ENCODE peak calls at places on chromosomes 13 and 19, in six cellular contexts. One of them, this sample, is unnamed.

GRCh38 chr19:43562698-43563241 is 12.6 kb downstream of the XRCC1 start:
- DNase-seq in GM04504: peak; percentile 80
- DNase-seq in iPS-NIHi11: no peak
- DNase-seq in NT2/D1: no peak
- DNase-seq in ACHN: peak; percentile 24
- DNase-seq in fibroblast of the aortic adventitia: peak; percentile 23
- DNase-seq in this sample: peak; percentile 85

GRCh38 chr19:28905996-28906395 is 307.0 kb downstream of the UQCRFS1 start:
- DNase-seq in GM04504: peak; percentile 23
- DNase-seq in iPS-NIHi11: no peak
- DNase-seq in NT2/D1: no peak
- DNase-seq in ACHN: no peak
- DNase-seq in fibroblast of the aortic adventitia: peak; percentile 9
- DNase-seq in this sample: no peak

GRCh38 chr13:65597839-65598818 is 1632.0 kb downstream of the PCDH9 start:
- DNase-seq in GM04504: peak; percentile 53
- DNase-seq in iPS-NIHi11: no peak
- DNase-seq in NT2/D1: no peak
- DNase-seq in ACHN: peak; percentile 7
- DNase-seq in fibroblast of the aortic adventitia: peak; percentile 75
- DNase-seq in this sample: no peak

GRCh38 chr13:107271226-107271625 is 703.3 kb upstream of the ARGLU1 start:
- DNase-seq in GM04504: no peak
- DNase-seq in iPS-NIHi11: peak; percentile 60
- DNase-seq in NT2/D1: peak; percentile 33
- DNase-seq in ACHN: peak; percentile 37
- DNase-seq in fibroblast of the aortic adventitia: peak; percentile 15
- DNase-seq in this sample: no peak

GRCh38 chr13:44129418-44129817 is 244.2 kb upstream of the SERP2 start:
- DNase-seq in GM04504: no peak
- DNase-seq in iPS-NIHi11: no peak
- DNase-seq in NT2/D1: no peak
- DNase-seq in ACHN: no peak
- DNase-seq in fibroblast of the aortic adventitia: no peak
- DNase-seq in this sample: no peak

GRCh38 chr19:20038358-20039202 is 725 bp downstream of the ZNF682 start:
- DNase-seq in GM04504: no peak
- DNase-seq in iPS-NIHi11: no peak
- DNase-seq in NT2/D1: no peak
- DNase-seq in ACHN: no peak
- DNase-seq in fibroblast of the aortic adventitia: peak; percentile 9
- DNase-seq in this sample: no peak

GRCh38 chr13:50911051-50911690 is 1.6 kb downstream of the RNASEH2B start:
- DNase-seq in GM04504: no peak
- DNase-seq in iPS-NIHi11: no peak
- DNase-seq in NT2/D1: no peak
- DNase-seq in ACHN: no peak
- DNase-seq in fibroblast of the aortic adventitia: peak; percentile 16
- DNase-seq in this sample: no peak

GRCh38 chr19:35637165-35637564 is 4.4 kb upstream of the ETV2 start:
- DNase-seq in GM04504: no peak
- DNase-seq in iPS-NIHi11: no peak
- DNase-seq in NT2/D1: no peak
- DNase-seq in ACHN: no peak
- DNase-seq in fibroblast of the aortic adventitia: no peak
- DNase-seq in this sample: no peak

GRCh38 chr13:45337803-45338202 is 3.2 kb downstream of the TPT1 start:
- DNase-seq in GM04504: no peak
- DNase-seq in iPS-NIHi11: no peak
- DNase-seq in NT2/D1: no peak
- DNase-seq in ACHN: no peak
- DNase-seq in fibroblast of the aortic adventitia: no peak
- DNase-seq in this sample: no peak

GRCh38 chr19:29614046-29614445 is 8.0 kb downstream of the POP4 start:
- DNase-seq in GM04504: no peak
- DNase-seq in iPS-NIHi11: no peak
- DNase-seq in NT2/D1: no peak
- DNase-seq in ACHN: no peak
- DNase-seq in fibroblast of the aortic adventitia: no peak
- DNase-seq in this sample: no peak

GRCh38 chr13:40394304-40394983 is 272.0 kb downstream of the FOXO1 start:
- DNase-seq in GM04504: no peak
- DNase-seq in iPS-NIHi11: no peak
- DNase-seq in NT2/D1: no peak
- DNase-seq in ACHN: no peak
- DNase-seq in fibroblast of the aortic adventitia: peak; percentile 14
- DNase-seq in this sample: no peak

GRCh38 chr13:44758595-44759221 is 182.6 kb upstream of the TSC22D1 start:
- DNase-seq in GM04504: peak; percentile 42
- DNase-seq in iPS-NIHi11: no peak
- DNase-seq in NT2/D1: no peak
- DNase-seq in ACHN: peak; percentile 44
- DNase-seq in fibroblast of the aortic adventitia: peak; percentile 89
- DNase-seq in this sample: no peak

GRCh38 chr13:100423375-100423774 is 165.2 kb downstream of the GGACT start:
- DNase-seq in GM04504: no peak
- DNase-seq in iPS-NIHi11: no peak
- DNase-seq in NT2/D1: no peak
- DNase-seq in ACHN: no peak
- DNase-seq in fibroblast of the aortic adventitia: peak; percentile 23
- DNase-seq in this sample: no peak

GRCh38 chr13:45847554-45848224 is 3.9 kb downstream of the SIAH3 start:
- DNase-seq in GM04504: no peak
- DNase-seq in iPS-NIHi11: peak; percentile 46
- DNase-seq in NT2/D1: no peak
- DNase-seq in ACHN: peak; percentile 57
- DNase-seq in fibroblast of the aortic adventitia: no peak
- DNase-seq in this sample: no peak

GRCh38 chr19:40410030-40410389 is 3.2 kb downstream of the PRX start:
- DNase-seq in GM04504: no peak
- DNase-seq in iPS-NIHi11: no peak
- DNase-seq in NT2/D1: no peak
- DNase-seq in ACHN: no peak
- DNase-seq in fibroblast of the aortic adventitia: no peak
- DNase-seq in this sample: no peak

GRCh38 chr13:48144413-48145035 is 49.6 kb upstream of the MED4 start:
- DNase-seq in GM04504: no peak
- DNase-seq in iPS-NIHi11: no peak
- DNase-seq in NT2/D1: no peak
- DNase-seq in ACHN: no peak
- DNase-seq in fibroblast of the aortic adventitia: peak; percentile 81
- DNase-seq in this sample: no peak

GRCh38 chr19:752652-753517 is 2.0 kb downstream of the MISP start:
- DNase-seq in GM04504: peak; percentile 70
- DNase-seq in iPS-NIHi11: peak; percentile 56
- DNase-seq in NT2/D1: no peak
- DNase-seq in ACHN: peak; percentile 91
- DNase-seq in fibroblast of the aortic adventitia: peak; percentile 83
- DNase-seq in this sample: no peak

GRCh38 chr19:35612224-35612558 is 344 bp upstream of the HAUS5 start:
- DNase-seq in GM04504: no peak
- DNase-seq in iPS-NIHi11: no peak
- DNase-seq in NT2/D1: no peak
- DNase-seq in ACHN: no peak
- DNase-seq in fibroblast of the aortic adventitia: no peak
- DNase-seq in this sample: no peak

GRCh38 chr13:39641645-39642044 is 13.8 kb upstream of the COG6 start:
- DNase-seq in GM04504: no peak
- DNase-seq in iPS-NIHi11: no peak
- DNase-seq in NT2/D1: no peak
- DNase-seq in ACHN: no peak
- DNase-seq in fibroblast of the aortic adventitia: no peak
- DNase-seq in this sample: no peak

GRCh38 chr19:35549174-35549788 is 3.9 kb downstream of the TMEM147 start:
- DNase-seq in GM04504: peak; percentile 29
- DNase-seq in iPS-NIHi11: peak; percentile 79
- DNase-seq in NT2/D1: peak; percentile 35
- DNase-seq in ACHN: peak; percentile 69
- DNase-seq in fibroblast of the aortic adventitia: peak; percentile 67
- DNase-seq in this sample: peak; percentile 19

GRCh38 chr13:48640767-48641166 is 13.0 kb upstream of the CYSLTR2 start:
- DNase-seq in GM04504: no peak
- DNase-seq in iPS-NIHi11: no peak
- DNase-seq in NT2/D1: no peak
- DNase-seq in ACHN: no peak
- DNase-seq in fibroblast of the aortic adventitia: no peak
- DNase-seq in this sample: no peak

GRCh38 chr19:54473071-54473941 is at the start of gene CDC42EP5:
- DNase-seq in GM04504: peak; percentile 71
- DNase-seq in iPS-NIHi11: peak; percentile 67
- DNase-seq in NT2/D1: no peak
- DNase-seq in ACHN: peak; percentile 5
- DNase-seq in fibroblast of the aortic adventitia: peak; percentile 89
- DNase-seq in this sample: no peak

GRCh38 chr19:43779147-43779819 is 1.5 kb downstream of the KCNN4 start:
- DNase-seq in GM04504: no peak
- DNase-seq in iPS-NIHi11: no peak
- DNase-seq in NT2/D1: no peak
- DNase-seq in ACHN: no peak
- DNase-seq in fibroblast of the aortic adventitia: no peak
- DNase-seq in this sample: no peak

GRCh38 chr19:12611361-12611699 is 610 bp downstream of the ZNF791 start:
- DNase-seq in GM04504: peak; percentile 60
- DNase-seq in iPS-NIHi11: peak; percentile 74
- DNase-seq in NT2/D1: peak; percentile 25
- DNase-seq in ACHN: peak; percentile 70
- DNase-seq in fibroblast of the aortic adventitia: peak; percentile 78
- DNase-seq in this sample: no peak

GRCh38 chr13:61413572-61413971 is 2.1 kb downstream of the PCDH20 start:
- DNase-seq in GM04504: no peak
- DNase-seq in iPS-NIHi11: peak; percentile 14
- DNase-seq in NT2/D1: no peak
- DNase-seq in ACHN: peak; percentile 2
- DNase-seq in fibroblast of the aortic adventitia: no peak
- DNase-seq in this sample: no peak

GRCh38 chr19:42270346-42271044 is 1.4 kb downstream of the CIC start:
- DNase-seq in GM04504: peak; percentile 74
- DNase-seq in iPS-NIHi11: no peak
- DNase-seq in NT2/D1: no peak
- DNase-seq in ACHN: peak; percentile 62
- DNase-seq in fibroblast of the aortic adventitia: peak; percentile 85
- DNase-seq in this sample: peak; percentile 41

GRCh38 chr19:40745402-40745780 is 4.9 kb downstream of the ACTMAP start:
- DNase-seq in GM04504: no peak
- DNase-seq in iPS-NIHi11: no peak
- DNase-seq in NT2/D1: no peak
- DNase-seq in ACHN: peak; percentile 60
- DNase-seq in fibroblast of the aortic adventitia: peak; percentile 72
- DNase-seq in this sample: no peak

GRCh38 chr13:40458283-40459031 is 208.0 kb downstream of the FOXO1 start:
- DNase-seq in GM04504: no peak
- DNase-seq in iPS-NIHi11: no peak
- DNase-seq in NT2/D1: no peak
- DNase-seq in ACHN: no peak
- DNase-seq in fibroblast of the aortic adventitia: no peak
- DNase-seq in this sample: no peak

GRCh38 chr19:4229179-4229931 is at the start of gene EBI3:
- DNase-seq in GM04504: no peak
- DNase-seq in iPS-NIHi11: no peak
- DNase-seq in NT2/D1: no peak
- DNase-seq in ACHN: peak; percentile 53
- DNase-seq in fibroblast of the aortic adventitia: peak; percentile 32
- DNase-seq in this sample: peak; percentile 31

GRCh38 chr13:40158218-40158617 is 502.8 kb downstream of the COG6 start:
- DNase-seq in GM04504: no peak
- DNase-seq in iPS-NIHi11: no peak
- DNase-seq in NT2/D1: no peak
- DNase-seq in ACHN: no peak
- DNase-seq in fibroblast of the aortic adventitia: peak; percentile 64
- DNase-seq in this sample: no peak

GRCh38 chr19:17281391-17282304 is at the start of gene ANKLE1:
- DNase-seq in GM04504: no peak
- DNase-seq in iPS-NIHi11: peak; percentile 84
- DNase-seq in NT2/D1: no peak
- DNase-seq in ACHN: peak; percentile 57
- DNase-seq in fibroblast of the aortic adventitia: no peak
- DNase-seq in this sample: no peak

GRCh38 chr13:27967203-27967735 is 1.8 kb downstream of the CDX2 start:
- DNase-seq in GM04504: no peak
- DNase-seq in iPS-NIHi11: no peak
- DNase-seq in NT2/D1: no peak
- DNase-seq in ACHN: no peak
- DNase-seq in fibroblast of the aortic adventitia: no peak
- DNase-seq in this sample: no peak

GRCh38 chr19:44748426-44749254 is at the start of gene BCL3:
- DNase-seq in GM04504: peak; percentile 54
- DNase-seq in iPS-NIHi11: peak; percentile 62
- DNase-seq in NT2/D1: no peak
- DNase-seq in ACHN: peak; percentile 73
- DNase-seq in fibroblast of the aortic adventitia: no peak
- DNase-seq in this sample: peak; percentile 82

GRCh38 chr19:54138777-54139256 is 1.3 kb downstream of the CNOT3 start:
- DNase-seq in GM04504: no peak
- DNase-seq in iPS-NIHi11: no peak
- DNase-seq in NT2/D1: no peak
- DNase-seq in ACHN: no peak
- DNase-seq in fibroblast of the aortic adventitia: no peak
- DNase-seq in this sample: no peak

GRCh38 chr13:46596501-46596900 is 43.5 kb downstream of the LRCH1 start:
- DNase-seq in GM04504: no peak
- DNase-seq in iPS-NIHi11: no peak
- DNase-seq in NT2/D1: no peak
- DNase-seq in ACHN: no peak
- DNase-seq in fibroblast of the aortic adventitia: no peak
- DNase-seq in this sample: no peak

This sample was measured in NK-92 treated with Interleukin-12 subunit alpha and Interleukin-12 subunit beta, amount 100 ng/mL, for 24 hours.